ENCODE peak calls at places on chromosomes 13 and 19, in nine cellular contexts. T is A549; P is Panc1; G is AG04450; C is WERI-Rb-1; O is CD8-positive, alpha-beta memory T cell; W is ovary; Y is tibial artery; X is psoas muscle. I is an unnamed sample.

GRCh38 chr13:19818223-19818842 is 35.6 kb upstream of the PSPC1 start:
- DNase-seq in T (peak), P (no peak), G (no peak), C (peak), O (peak), W (peak), Y (no peak), X (peak), I (no peak)

GRCh38 chr13:19181621-19182485 is at the start of gene TUBA3C:
- DNase-seq in T (no peak), P (no peak), G (no peak), C (no peak), O (no peak), W (no peak), Y (no peak), X (no peak), I (no peak)

GRCh38 chr13:49086711-49087110 is 111.0 kb downstream of the FNDC3A start:
- DNase-seq in T (no peak), P (no peak), G (no peak), C (no peak), O (no peak), W (no peak), Y (no peak), X (no peak), I (peak)

GRCh38 chr19:35644987-35645679 is 3.0 kb upstream of the COX6B1 start:
- DNase-seq in T (peak), P (peak), G (no peak), C (peak), O (peak), W (peak), Y (peak), X (peak), I (no peak)

GRCh38 chr13:80547885-80548284 is 207.0 kb upstream of the SPRY2 start:
- DNase-seq in T (no peak), P (no peak), G (no peak), C (no peak), O (no peak), W (no peak), Y (no peak), X (no peak), I (no peak)

GRCh38 chr13:21730186-21730880 is 59.5 kb downstream of the FGF9 start:
- DNase-seq in T (no peak), P (no peak), G (no peak), C (no peak), O (no peak), W (no peak), Y (no peak), X (no peak), I (no peak)

GRCh38 chr13:27425151-27425917 is 915 bp downstream of the GTF3A start:
- DNase-seq in T (no peak), P (no peak), G (no peak), C (no peak), O (peak), W (no peak), Y (no peak), X (no peak), I (no peak)

GRCh38 chr13:78604782-78605611 is 1.6 kb upstream of the POU4F1 start:
- DNase-seq in T (peak), P (no peak), G (no peak), C (no peak), O (no peak), W (no peak), Y (no peak), X (no peak), I (no peak)

GRCh38 chr13:83450586-83450985 is 431.7 kb downstream of the SLITRK1 start:
- DNase-seq in T (peak), P (no peak), G (no peak), C (no peak), O (no peak), W (no peak), Y (no peak), X (no peak), I (no peak)

GRCh38 chr13:54744747-54745146 is 1716.1 kb downstream of the OLFM4 start:
- DNase-seq in T (no peak), P (no peak), G (no peak), C (no peak), O (no peak), W (no peak), Y (no peak), X (no peak), I (no peak)

GRCh38 chr19:35786299-35787160 is 11.2 kb downstream of the ARHGAP33 start:
- DNase-seq in T (no peak), P (no peak), G (no peak), C (peak), O (no peak), W (no peak), Y (no peak), X (no peak), I (no peak)

GRCh38 chr19:13987101-13987890 is 18.8 kb downstream of the RFX1 start:
- DNase-seq in T (no peak), P (no peak), G (no peak), C (no peak), O (no peak), W (no peak), Y (peak), X (peak), I (no peak)

GRCh38 chr19:33998739-33999345 is 173.5 kb upstream of the LSM14A start:
- DNase-seq in T (peak), P (no peak), G (no peak), C (no peak), O (no peak), W (no peak), Y (no peak), X (no peak), I (no peak)

GRCh38 chr19:13932911-13933393 is 5.3 kb downstream of the PODNL1 start:
- DNase-seq in T (no peak), P (no peak), G (no peak), C (no peak), O (no peak), W (no peak), Y (no peak), X (no peak), I (no peak)

GRCh38 chr13:84844473-84844872 is 954.7 kb downstream of the SLITRK6 start:
- DNase-seq in T (peak), P (no peak), G (no peak), C (no peak), O (no peak), W (no peak), Y (no peak), X (no peak), I (no peak)

GRCh38 chr19:1942078-1942933 is 1.3 kb downstream of the CSNK1G2 start:
- DNase-seq in T (peak), P (no peak), G (no peak), C (peak), O (peak), W (peak), Y (peak), X (peak), I (no peak)

GRCh38 chr13:112986946-112987345 is 17.9 kb downstream of the MCF2L start:
- DNase-seq in T (no peak), P (no peak), G (no peak), C (no peak), O (no peak), W (no peak), Y (no peak), X (no peak), I (no peak)

GRCh38 chr13:112985803-112986408 is 16.9 kb downstream of the MCF2L start:
- DNase-seq in T (no peak), P (no peak), G (no peak), C (no peak), O (no peak), W (no peak), Y (no peak), X (no peak), I (no peak)

GRCh38 chr13:112986470-112986869 is 17.5 kb downstream of the MCF2L start:
- DNase-seq in T (no peak), P (no peak), G (no peak), C (no peak), O (no peak), W (no peak), Y (no peak), X (no peak), I (no peak)

GRCh38 chr13:112984954-112985802 is 16.2 kb downstream of the MCF2L start:
- DNase-seq in T (no peak), P (no peak), G (no peak), C (no peak), O (no peak), W (no peak), Y (no peak), X (no peak), I (no peak)

GRCh38 chr13:112987625-112988024 is 18.6 kb downstream of the MCF2L start:
- DNase-seq in T (no peak), P (no peak), G (no peak), C (no peak), O (no peak), W (no peak), Y (no peak), X (no peak), I (no peak)
- H3K27ac ChIP-seq in T (no peak), P (no peak), G (no peak), C (no peak), O (no peak), W (no peak), Y (no peak), X (no peak), I (no peak)

GRCh38 chr19:4543444-4543843 is 3.6 kb upstream of the LRG1 start:
- DNase-seq in T (no peak), P (no peak), G (no peak), C (no peak), O (no peak), W (no peak), Y (no peak), X (no peak), I (no peak)

GRCh38 chr19:4542896-4543351 is 3.1 kb upstream of the LRG1 start:
- DNase-seq in T (no peak), P (no peak), G (no peak), C (no peak), O (no peak), W (no peak), Y (no peak), X (no peak), I (no peak)

GRCh38 chr19:4539697-4540581 is at the start of gene LRG1:
- DNase-seq in T (no peak), P (no peak), G (no peak), C (no peak), O (no peak), W (peak), Y (peak), X (no peak), I (no peak)

GRCh38 chr19:4539169-4539696 is 603 bp downstream of the LRG1 start:
- DNase-seq in T (no peak), P (no peak), G (no peak), C (no peak), O (no peak), W (no peak), Y (no peak), X (no peak), I (no peak)

DNA sequence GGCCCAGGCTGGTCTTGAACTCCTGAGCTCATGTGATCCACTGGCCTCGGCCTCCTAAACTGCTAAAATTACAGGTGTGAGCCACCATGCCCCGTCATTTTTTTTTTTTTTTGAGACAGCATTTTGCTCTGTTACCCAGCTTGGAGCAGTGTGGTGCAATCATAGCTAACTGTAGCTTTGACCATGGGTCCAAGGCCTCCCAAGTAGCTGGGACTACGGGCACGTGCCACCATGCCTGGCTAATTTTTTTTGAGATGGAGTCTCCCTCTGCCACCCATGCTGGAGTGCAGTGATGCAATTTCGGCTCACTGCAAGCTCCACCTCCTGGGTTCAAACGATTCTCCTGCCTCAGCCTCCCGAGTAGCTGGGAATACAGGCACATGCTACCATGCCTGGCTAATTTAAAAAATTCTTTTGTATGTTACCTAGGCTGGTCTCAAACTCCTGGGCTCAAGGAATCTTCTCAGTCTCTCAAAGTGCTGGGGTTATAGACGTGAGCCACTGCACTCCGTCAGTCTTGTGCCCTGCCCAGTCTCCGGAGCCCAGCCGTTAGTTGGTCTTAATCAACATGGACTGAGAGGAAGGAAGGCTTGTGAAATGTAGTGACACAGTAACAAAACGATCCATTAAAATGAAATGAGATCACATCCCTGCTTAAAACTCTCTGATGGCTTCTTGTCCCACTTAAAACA is 1.4 kb upstream of the LRG1 start:
- DNase-seq in T (no peak), P (no peak), G (no peak), C (no peak), O (no peak), W (no peak), Y (no peak), X (no peak), I (no peak)
- H3K27ac ChIP-seq in T (no peak), P (no peak), G (no peak), C (no peak), O (no peak), W (no peak), Y (no peak), X (no peak), I (no peak)

GRCh38 chr19:46211201-46211881 is 18.2 kb upstream of the IGFL1 start:
- DNase-seq in T (peak), P (no peak), G (no peak), C (no peak), O (no peak), W (no peak), Y (no peak), X (peak), I (no peak)

GRCh38 chr19:46213156-46213555 is 16.4 kb upstream of the IGFL1 start:
- DNase-seq in T (peak), P (no peak), G (no peak), C (no peak), O (no peak), W (no peak), Y (no peak), X (no peak), I (no peak)

GRCh38 chr19:46209051-46209450 is 20.5 kb upstream of the IGFL1 start:
- DNase-seq in T (no peak), P (no peak), G (no peak), C (no peak), O (no peak), W (no peak), Y (no peak), X (no peak), I (no peak)

GRCh38 chr19:46213806-46214205 is 15.7 kb upstream of the IGFL1 start:
- DNase-seq in T (no peak), P (no peak), G (no peak), C (no peak), O (no peak), W (no peak), Y (no peak), X (no peak), I (no peak)

GRCh38 chr19:46210634-46211033 is 18.9 kb upstream of the IGFL1 start:
- DNase-seq in T (no peak), P (no peak), G (no peak), C (no peak), O (no peak), W (no peak), Y (no peak), X (no peak), I (no peak)
- H3K27ac ChIP-seq in T (peak), P (no peak), G (no peak), C (no peak), O (peak), W (no peak), Y (no peak), X (peak), I (no peak)

GRCh38 chr13:70894258-70894657 is 786.0 kb upstream of the KLHL1 start:
- DNase-seq in T (no peak), P (no peak), G (no peak), C (no peak), O (no peak), W (no peak), Y (no peak), X (no peak), I (no peak)
- H3K27ac ChIP-seq in T (no peak), P (no peak), G (no peak), C (no peak), O (no peak), W (no peak), Y (no peak), X (no peak), I (no peak)

DNA sequence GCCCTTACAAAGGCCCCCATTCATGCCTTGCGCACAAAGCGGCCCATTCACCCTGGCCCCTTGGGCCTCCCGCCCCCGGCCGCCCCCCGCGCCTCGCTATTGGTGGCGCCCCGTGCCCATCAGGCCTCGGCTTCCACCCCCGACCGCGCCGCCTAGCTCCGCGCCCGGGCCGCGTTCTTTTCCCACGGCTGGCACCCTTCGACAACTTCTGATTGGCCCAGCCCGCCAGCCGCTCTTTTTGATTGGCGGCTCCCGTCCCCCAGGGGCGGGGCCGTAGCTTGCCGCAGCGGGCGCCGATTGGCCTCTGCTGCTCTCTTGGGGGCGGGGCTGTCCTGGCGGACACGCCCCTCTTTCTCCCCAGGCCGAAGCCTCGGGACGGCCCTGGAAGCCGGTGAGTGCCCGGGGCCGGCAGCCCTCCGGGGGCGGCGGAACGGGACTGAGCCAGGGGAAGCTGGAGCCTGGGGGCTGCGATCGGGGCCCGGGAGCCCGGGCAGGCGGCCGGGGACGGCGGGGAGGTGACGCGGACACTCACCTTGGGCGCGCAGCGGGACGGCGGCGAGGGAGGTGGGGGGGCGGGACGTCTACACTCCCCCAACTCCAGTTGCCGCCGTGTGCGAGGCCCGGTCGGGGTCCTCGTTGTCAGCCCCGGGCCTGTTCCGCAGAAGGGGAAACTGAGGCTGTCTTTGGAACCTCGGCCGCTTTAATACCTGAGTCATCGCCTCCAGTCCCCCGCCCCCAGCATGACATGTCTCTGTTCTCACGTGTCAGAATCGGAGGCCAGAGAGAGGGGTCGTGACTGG is at the start of gene MYH14:
- DNase-seq in T (peak), P (peak), G (no peak), C (no peak), O (peak), W (peak), Y (peak), X (peak), I (peak)
- H3K27ac ChIP-seq in T (peak), P (peak), G (no peak), C (no peak), O (no peak), W (no peak), Y (no peak), X (peak), I (peak)

GRCh38 chr19:49231389-49231788 is 73.8 kb downstream of the TRPM4 start:
- DNase-seq in T (no peak), P (no peak), G (no peak), C (no peak), O (no peak), W (no peak), Y (no peak), X (no peak), I (no peak)
- H3K27ac ChIP-seq in T (no peak), P (no peak), G (no peak), C (no peak), O (no peak), W (no peak), Y (no peak), X (no peak), I (no peak)

DNA sequence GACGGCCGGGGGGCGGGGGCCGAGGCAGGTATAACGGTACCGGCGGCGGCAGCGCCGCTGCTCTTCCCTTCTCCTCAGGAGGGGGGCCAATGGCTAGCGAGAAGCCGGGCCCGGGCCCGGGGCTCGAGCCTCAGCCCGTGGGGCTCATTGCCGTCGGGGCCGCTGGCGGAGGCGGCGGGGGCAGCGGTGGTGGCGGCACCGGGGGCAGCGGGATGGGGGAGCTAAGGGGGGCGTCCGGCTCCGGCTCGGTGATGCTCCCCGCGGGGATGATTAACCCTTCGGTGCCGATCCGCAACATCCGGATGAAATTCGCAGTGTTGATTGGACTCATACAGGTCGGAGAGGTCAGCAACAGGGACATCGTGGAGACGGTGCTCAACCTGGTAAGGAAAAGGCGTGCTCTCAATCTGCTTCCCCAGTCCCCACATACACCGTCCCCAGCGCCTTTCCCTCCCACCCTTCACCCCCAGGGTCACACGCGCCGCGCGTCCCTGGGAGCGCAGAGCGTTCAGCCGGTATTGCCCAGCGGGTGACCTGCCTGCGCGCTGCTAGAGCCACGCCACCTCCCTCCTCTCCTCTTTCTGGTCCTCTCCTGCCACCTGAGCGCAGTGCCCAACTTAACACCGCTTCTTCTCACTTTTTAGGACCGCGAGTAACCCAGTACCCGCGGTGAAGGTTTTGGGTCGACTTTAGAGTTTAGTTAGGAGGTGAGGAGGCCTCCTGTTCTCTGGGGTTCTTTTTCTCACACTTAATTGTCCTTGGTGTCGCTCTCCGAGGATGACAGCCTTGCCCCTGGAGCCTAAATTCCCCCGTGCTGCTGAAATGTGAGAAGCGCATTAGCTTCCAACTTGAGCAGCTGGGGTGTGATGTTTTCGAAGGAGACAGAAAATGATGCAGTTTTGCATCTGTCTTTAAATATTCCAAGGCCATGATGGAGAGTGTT is 933 bp downstream of the NBEA start:
- DNase-seq in T (peak), P (no peak), G (no peak), C (peak), O (peak), W (peak), Y (peak), X (peak), I (no peak)
- H3K27ac ChIP-seq in T (peak), P (no peak), G (no peak), C (peak), O (no peak), W (peak), Y (peak), X (peak), I (peak)

GRCh38 chr19:4909172-4909896 is at the start of gene UHRF1:
- DNase-seq in T (peak), P (no peak), G (no peak), C (peak), O (peak), W (no peak), Y (no peak), X (no peak), I (no peak)
- H3K27ac ChIP-seq in T (peak), P (peak), G (peak), C (peak), O (no peak), W (no peak), Y (no peak), X (no peak), I (peak)

GRCh38 chr19:17226002-17226933 is at the start of gene OCEL1:
- DNase-seq in T (peak), P (peak), G (peak), C (peak), O (peak), W (peak), Y (peak), X (peak), I (peak)
- H3K27ac ChIP-seq in T (peak), P (peak), G (peak), C (peak), O (peak), W (peak), Y (peak), X (peak), I (peak)